ENCODE peak calls at places on chromosomes 1 and 21, in four cellular contexts. One of them, this sample, is unnamed.

GRCh38 chr1:167060141-167061072 is 29.8 kb downstream of the GPA33 start:
- DNase-seq in anterior cingulate cortex: no peak
- DNase-seq in fibroblast of villous mesenchyme: no peak
- DNase-seq in ELR: peak
- DNase-seq in this sample: no peak

GRCh38 chr1:31714442-31715096 is 10.8 kb upstream of the COL16A1 start:
- DNase-seq in anterior cingulate cortex: no peak
- DNase-seq in ELR: peak
- DNase-seq in fibroblast of villous mesenchyme: peak
- DNase-seq in this sample: peak

GRCh38 chr1:206833741-206834140 is 31.7 kb upstream of the IL20 start:
- DNase-seq in ELR: no peak
- DNase-seq in fibroblast of villous mesenchyme: no peak
- DNase-seq in anterior cingulate cortex: no peak
- DNase-seq in this sample: peak

GRCh38 chr1:181737056-181737455 is 253.7 kb downstream of the CACNA1E start:
- DNase-seq in fibroblast of villous mesenchyme: no peak
- DNase-seq in ELR: no peak
- DNase-seq in anterior cingulate cortex: no peak
- DNase-seq in this sample: no peak

GRCh38 chr1:81432654-81433109 is 368.1 kb upstream of the ADGRL2 start:
- DNase-seq in fibroblast of villous mesenchyme: no peak
- DNase-seq in anterior cingulate cortex: no peak
- DNase-seq in ELR: no peak
- DNase-seq in this sample: no peak

GRCh38 chr1:184299076-184299790 is 87.6 kb upstream of the C1orf21 start:
- DNase-seq in ELR: peak
- DNase-seq in anterior cingulate cortex: no peak
- DNase-seq in fibroblast of villous mesenchyme: peak
- DNase-seq in this sample: no peak

GRCh38 chr1:32431736-32432400 is 33.0 kb upstream of the ZBTB8B start:
- DNase-seq in anterior cingulate cortex: no peak
- DNase-seq in fibroblast of villous mesenchyme: no peak
- DNase-seq in ELR: no peak
- DNase-seq in this sample: no peak

GRCh38 chr1:45325816-45326506 is 734 bp upstream of the HPDL start:
- DNase-seq in anterior cingulate cortex: no peak
- DNase-seq in fibroblast of villous mesenchyme: no peak
- DNase-seq in ELR: no peak
- DNase-seq in this sample: peak

GRCh38 chr21:41213081-41213480 is 45.1 kb downstream of the BACE2 start:
- DNase-seq in fibroblast of villous mesenchyme: no peak
- DNase-seq in ELR: no peak
- DNase-seq in anterior cingulate cortex: no peak
- DNase-seq in this sample: no peak

GRCh38 chr1:39115271-39116110 is 89.0 kb upstream of the MACF1 start:
- DNase-seq in ELR: peak
- DNase-seq in fibroblast of villous mesenchyme: no peak
- DNase-seq in anterior cingulate cortex: no peak
- DNase-seq in this sample: no peak

GRCh38 chr21:27134513-27134912 is 167.6 kb upstream of the ADAMTS5 start:
- DNase-seq in fibroblast of villous mesenchyme: peak
- DNase-seq in anterior cingulate cortex: no peak
- DNase-seq in ELR: no peak
- DNase-seq in this sample: no peak

GRCh38 chr1:77642941-77643340 is 39.5 kb downstream of the ZZZ3 start:
- DNase-seq in anterior cingulate cortex: no peak
- DNase-seq in fibroblast of villous mesenchyme: no peak
- DNase-seq in ELR: peak
- DNase-seq in this sample: no peak

GRCh38 chr1:171868217-171868616 is 26.9 kb downstream of the DNM3 start:
- DNase-seq in anterior cingulate cortex: no peak
- DNase-seq in ELR: no peak
- DNase-seq in fibroblast of villous mesenchyme: no peak
- DNase-seq in this sample: no peak

GRCh38 chr1:228352677-228353481 is 53.8 kb downstream of the TRIM11 start:
- DNase-seq in anterior cingulate cortex: no peak
- DNase-seq in fibroblast of villous mesenchyme: no peak
- DNase-seq in ELR: no peak
- DNase-seq in this sample: no peak

GRCh38 chr21:42841156-42841915 is 38.0 kb downstream of the WDR4 start:
- DNase-seq in anterior cingulate cortex: no peak
- DNase-seq in fibroblast of villous mesenchyme: no peak
- DNase-seq in ELR: no peak
- DNase-seq in this sample: no peak

GRCh38 chr1:205639567-205639966 is 7.8 kb upstream of the ELK4 start:
- DNase-seq in anterior cingulate cortex: no peak
- DNase-seq in ELR: no peak
- DNase-seq in fibroblast of villous mesenchyme: no peak
- DNase-seq in this sample: no peak

GRCh38 chr1:211036701-211037494 is 97.0 kb downstream of the KCNH1 start:
- DNase-seq in anterior cingulate cortex: no peak
- DNase-seq in ELR: peak
- DNase-seq in fibroblast of villous mesenchyme: peak
- DNase-seq in this sample: no peak

GRCh38 chr1:2314803-2315710 is 76.3 kb downstream of the MORN1 start:
- DNase-seq in ELR: peak
- DNase-seq in fibroblast of villous mesenchyme: peak
- DNase-seq in anterior cingulate cortex: no peak
- DNase-seq in this sample: peak